ENCODE peak calls at places on chromosomes 13 and 19, in six cellular contexts. I is GM06990, X is nephron progenitor cell, G is C1 segment of cervical spinal cord, N is hippocampal formation, F is GM18507. R is an unnamed sample.
A peak's percentile ranks its signal among the peaks of the same experiment; 100 is the strongest.

GRCh38 chr13:45122941-45123340 is 2.6 kb downstream of the GTF2F2 start:
- DNase-seq in N (no peak), F (no peak), I (no peak), X (no peak), G (no peak), R (no peak)

GRCh38 chr13:29502391-29503008 is 93.0 kb downstream of the SLC7A1 start:
- DNase-seq in G (no peak), X (no peak), F (no peak), I (no peak), N (no peak), R (no peak)

GRCh38 chr19:15010497-15011255 is 31.0 kb upstream of the SLC1A6 start:
- DNase-seq in F (no peak), G (no peak), I (no peak), X (peak; percentile 14), N (no peak), R (no peak)

GRCh38 chr19:7415163-7415856 is 66.6 kb downstream of the ARHGEF18 start:
- DNase-seq in I (no peak), N (no peak), G (no peak), X (no peak), F (no peak), R (no peak)

GRCh38 chr13:93847162-93847561 is 620.6 kb downstream of the GPC6 start:
- DNase-seq in G (no peak), N (no peak), I (no peak), F (no peak), X (no peak), R (no peak)

GRCh38 chr13:106753241-106753640 is 185.3 kb upstream of the ARGLU1 start:
- DNase-seq in X (no peak), N (no peak), F (no peak), G (no peak), I (no peak), R (no peak)

GRCh38 chr13:23372264-23372905 is 61.1 kb downstream of the SACS start:
- DNase-seq in F (no peak), I (no peak), X (no peak), N (no peak), G (no peak), R (no peak)

GRCh38 chr13:46551410-46552301 is 1.3 kb upstream of the LRCH1 start:
- DNase-seq in I (no peak), X (peak; percentile 81), N (peak; percentile 33), F (no peak), G (no peak), R (peak; percentile 67)

GRCh38 chr13:91722267-91722884 is 324.0 kb downstream of the GPC5 start:
- DNase-seq in N (no peak), F (no peak), X (no peak), I (no peak), G (no peak), R (no peak)

GRCh38 chr19:15315101-15315500 is 17.2 kb downstream of the BRD4 start:
- DNase-seq in N (no peak), G (no peak), F (no peak), I (no peak), X (no peak), R (no peak)

GRCh38 chr13:75485286-75486062 is 3.5 kb upstream of the TBC1D4 start:
- DNase-seq in G (no peak), X (no peak), N (no peak), F (no peak), I (no peak), R (no peak)

GRCh38 chr19:6767357-6768235 is at the start of gene SH2D3A:
- DNase-seq in N (peak; percentile 6), I (peak; percentile 93), F (peak; percentile 83), X (peak; percentile 76), G (no peak), R (peak; percentile 86)

GRCh38 chr19:4267101-4267900 is 11.8 kb upstream of the SHD start:
- DNase-seq in I (no peak), G (no peak), N (no peak), F (peak; percentile 37), X (peak; percentile 80), R (peak; percentile 66)

GRCh38 chr19:33395561-33396550 is 22.3 kb downstream of the CEBPG start:
- DNase-seq in I (no peak), G (no peak), F (no peak), X (no peak), N (no peak), R (no peak)

GRCh38 chr13:97267418-97268059 is 45.4 kb downstream of the MBNL2 start:
- DNase-seq in X (no peak), G (no peak), I (no peak), F (no peak), N (no peak), R (no peak)

GRCh38 chr13:98443329-98443728 is 133.6 kb downstream of the STK24 start:
- DNase-seq in I (no peak), G (no peak), X (no peak), F (no peak), N (no peak), R (no peak)

GRCh38 chr13:68234278-68234677 is 1004.1 kb upstream of the PCDH9 start:
- DNase-seq in F (no peak), N (no peak), G (no peak), I (no peak), X (no peak), R (no peak)

GRCh38 chr13:110991991-110992508 is 77.2 kb upstream of the ANKRD10 start:
- DNase-seq in I (no peak), F (no peak), X (no peak), G (no peak), N (no peak), R (no peak)

GRCh38 chr19:13938361-13939027 is at the start of gene PODNL1:
- DNase-seq in X (no peak), N (no peak), I (no peak), G (no peak), F (no peak), R (no peak)

GRCh38 chr19:1465191-1466016 is 13.6 kb downstream of the C19orf25 start:
- DNase-seq in N (no peak), I (no peak), G (no peak), X (peak; percentile 72), F (no peak), R (no peak)

GRCh38 chr13:91142572-91142971 is 204.9 kb upstream of the MIR17HG start:
- DNase-seq in G (no peak), F (no peak), X (no peak), N (no peak), I (no peak), R (no peak)

GRCh38 chr13:50248537-50249521 is 233.6 kb downstream of the KCNRG start:
- DNase-seq in N (no peak), G (no peak), I (no peak), X (no peak), F (no peak), R (no peak)

GRCh38 chr19:53389591-53390377 is 5.2 kb upstream of the ZNF765 start:
- DNase-seq in N (no peak), G (peak; percentile 0), F (no peak), I (no peak), X (no peak), R (no peak)

GRCh38 chr19:54160182-54160811 is 776 bp upstream of the LENG1 start:
- DNase-seq in G (no peak), F (no peak), X (no peak), I (no peak), N (no peak), R (no peak)

R was measured in GDM1.